ENCODE peak calls at places on chromosomes 7 and 10, in six cellular contexts. Q is cardiac fibroblast, A is fibroblast of pulmonary artery, S is fibroblast of lung, N is AG10803, V is fibroblast of the aortic adventitia. I is an unnamed sample.

GRCh38 chr7:139842414-139843210 is 13.5 kb downstream of the TBXAS1 start:
- DNase-seq in V (no peak), Q (peak), A (peak), N (no peak), S (peak), I (peak)

GRCh38 chr10:100153239-100153840 is 32.5 kb downstream of the ERLIN1 start:
- DNase-seq in Q (peak), N (no peak), S (no peak), V (no peak), A (no peak), I (peak)

GRCh38 chr7:144763291-144763690 is 72.6 kb downstream of the TPK1 start:
- DNase-seq in S (no peak), N (no peak), Q (no peak), A (no peak), V (no peak), I (no peak)

GRCh38 chr10:52621635-52622079 is 150.9 kb downstream of the MBL2 start:
- DNase-seq in A (peak), V (peak), Q (peak), S (peak), N (peak), I (peak)

GRCh38 chr10:128850647-128851046 is 616.4 kb upstream of the MGMT start:
- DNase-seq in S (no peak), Q (no peak), V (no peak), A (no peak), N (no peak), I (no peak)

GRCh38 chr10:30583778-30584415 is 45.7 kb downstream of the LYZL2 start:
- DNase-seq in V (peak), Q (peak), S (peak), N (peak), A (peak), I (peak)

GRCh38 chr10:14665865-14666857 is 108.5 kb downstream of the FAM107B start:
- DNase-seq in S (no peak), N (no peak), Q (peak), V (no peak), A (peak), I (peak)

GRCh38 chr7:18429547-18429946 is 66.0 kb upstream of the HDAC9 start:
- DNase-seq in Q (peak), A (peak), V (peak), S (peak), N (peak), I (peak)

GRCh38 chr7:84613411-84613810 is 418.8 kb upstream of the SEMA3A start:
- DNase-seq in V (no peak), S (no peak), N (peak), Q (no peak), A (no peak), I (no peak)

GRCh38 chr10:46520941-46521340 is 35.5 kb downstream of the GPRIN2 start:
- DNase-seq in N (peak), S (peak), A (peak), Q (peak), V (peak), I (peak)

GRCh38 chr10:131667047-131667446 is 233.8 kb upstream of the PPP2R2D start:
- DNase-seq in A (no peak), N (no peak), S (no peak), V (no peak), Q (no peak), I (no peak)

GRCh38 chr7:136677456-136678365 is 190.7 kb upstream of the CHRM2 start:
- DNase-seq in V (peak), Q (peak), N (peak), S (peak), A (peak), I (peak)

GRCh38 chr7:108348913-108349312 is 107.3 kb downstream of the NRCAM start:
- DNase-seq in V (peak), S (peak), A (peak), N (peak), Q (peak), I (peak)

GRCh38 chr7:86664486-86664885 is 20.8 kb downstream of the GRM3 start:
- DNase-seq in A (no peak), Q (no peak), N (no peak), S (no peak), V (no peak), I (no peak)

GRCh38 chr10:111117528-111118277 is 40.9 kb downstream of the ADRA2A start:
- DNase-seq in A (no peak), V (no peak), N (no peak), Q (no peak), S (no peak), I (no peak)

GRCh38 chr7:97024209-97025129 is at the start of gene DLX5:
- DNase-seq in Q (peak), N (peak), A (no peak), V (peak), S (peak), I (peak)

GRCh38 chr7:40843338-40844026 is 708.7 kb downstream of the SUGCT start:
- DNase-seq in V (no peak), S (no peak), A (peak), N (peak), Q (peak), I (peak)

GRCh38 chr10:29140991-29141390 is 147.9 kb upstream of the LYZL1 start:
- DNase-seq in Q (peak), A (peak), N (peak), V (peak), S (peak), I (peak)

GRCh38 chr7:42152353-42153205 is 84.4 kb downstream of the GLI3 start:
- DNase-seq in Q (no peak), A (no peak), N (no peak), S (no peak), V (no peak), I (no peak)

GRCh38 chr7:151940048-151940845 is 16.0 kb upstream of the GALNTL5 start:
- DNase-seq in S (peak), A (peak), V (peak), N (peak), Q (peak), I (peak)

GRCh38 chr10:22630229-22631174 is 83.9 kb downstream of the PIP4K2A start:
- DNase-seq in N (peak), Q (peak), V (peak), S (peak), A (peak), I (peak)

GRCh38 chr10:11609492-11610093 is 1.9 kb downstream of the USP6NL start:
- DNase-seq in S (peak), V (peak), Q (no peak), N (no peak), A (no peak), I (no peak)
- H3K4me3 ChIP-seq in S (no peak), V (peak), Q (no peak), N (no peak), A (peak), I (no peak)

GRCh38 chr7:94420321-94420720 is 25.6 kb downstream of the COL1A2 start:
- DNase-seq in N (peak), V (peak), S (no peak), A (peak), Q (peak), I (peak)

GRCh38 chr7:94414481-94414880 is 19.8 kb downstream of the COL1A2 start:
- DNase-seq in V (peak), Q (peak), S (peak), A (no peak), N (peak), I (peak)

GRCh38 chr7:94418851-94419250 is 24.2 kb downstream of the COL1A2 start:
- DNase-seq in Q (no peak), S (no peak), A (no peak), N (peak), V (peak), I (peak)

GRCh38 chr7:94417261-94417660 is 22.6 kb downstream of the COL1A2 start:
- DNase-seq in V (peak), Q (peak), A (no peak), S (no peak), N (peak), I (no peak)

GRCh38 chr7:94417921-94418320 is 23.2 kb downstream of the COL1A2 start:
- DNase-seq in Q (peak), A (no peak), N (peak), S (no peak), V (peak), I (no peak)
- H3K4me3 ChIP-seq in Q (no peak), A (no peak), N (no peak), S (no peak), V (no peak), I (no peak)

GRCh38 chr7:1663857-1664651 is 6.0 kb upstream of the ELFN1 start:
- DNase-seq in S (no peak), Q (no peak), A (no peak), N (no peak), V (no peak), I (no peak)
- H3K4me3 ChIP-seq in S (no peak), Q (no peak), A (peak), N (no peak), V (peak), I (no peak)

DNA sequence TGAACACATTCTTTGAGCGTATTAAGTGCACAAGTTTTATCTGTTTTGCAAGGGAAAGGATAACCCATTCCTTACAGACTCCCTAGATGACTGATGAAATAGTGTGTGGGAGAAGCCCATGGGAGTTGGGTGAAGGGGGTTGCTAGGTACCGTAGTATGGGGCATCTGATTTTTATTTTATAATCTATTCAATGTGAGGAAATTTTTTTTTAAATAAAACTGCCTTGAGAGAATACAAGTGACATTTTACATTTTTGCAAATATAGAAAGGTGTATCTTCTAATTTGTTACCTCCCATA is 1.4 kb downstream of the BTAF1 start:
- DNase-seq in S (no peak), V (peak), Q (peak), N (peak), A (peak), I (peak)
- H3K4me3 ChIP-seq in S (peak), V (peak), Q (peak), N (peak), A (peak), I (peak)

DNA sequence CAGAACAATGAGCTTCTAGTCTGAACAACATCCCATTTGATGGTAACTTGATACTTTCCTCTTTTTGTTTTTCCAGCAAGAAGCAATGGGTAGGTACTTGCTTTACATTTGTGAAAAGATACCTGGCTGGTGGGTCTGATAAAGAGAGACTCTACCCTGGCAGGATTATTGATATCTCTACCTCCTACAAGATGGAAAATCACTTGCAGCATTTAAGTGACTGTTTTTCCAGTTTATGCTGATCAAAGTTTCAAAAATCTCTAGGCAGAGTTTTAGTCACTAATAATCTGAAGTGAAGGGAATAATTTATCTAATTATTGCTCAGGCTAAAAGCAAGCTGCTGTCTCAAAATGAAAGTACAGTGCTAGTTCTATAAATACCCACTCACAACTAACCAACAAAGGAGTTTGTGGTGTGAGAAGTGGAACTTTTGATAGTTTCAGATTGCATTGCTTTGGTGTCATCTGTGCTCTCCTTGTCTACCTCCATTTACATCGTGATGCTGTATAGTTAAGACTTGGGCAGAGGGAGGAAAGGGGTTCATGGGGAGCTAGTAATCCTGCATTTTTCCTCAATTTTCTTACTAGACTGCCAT is 86.0 kb upstream of the ANKRD1 start:
- DNase-seq in A (no peak), Q (no peak), S (no peak), N (no peak), V (no peak), I (no peak)
- H3K4me3 ChIP-seq in A (no peak), Q (no peak), S (no peak), N (no peak), V (no peak), I (no peak)

DNA sequence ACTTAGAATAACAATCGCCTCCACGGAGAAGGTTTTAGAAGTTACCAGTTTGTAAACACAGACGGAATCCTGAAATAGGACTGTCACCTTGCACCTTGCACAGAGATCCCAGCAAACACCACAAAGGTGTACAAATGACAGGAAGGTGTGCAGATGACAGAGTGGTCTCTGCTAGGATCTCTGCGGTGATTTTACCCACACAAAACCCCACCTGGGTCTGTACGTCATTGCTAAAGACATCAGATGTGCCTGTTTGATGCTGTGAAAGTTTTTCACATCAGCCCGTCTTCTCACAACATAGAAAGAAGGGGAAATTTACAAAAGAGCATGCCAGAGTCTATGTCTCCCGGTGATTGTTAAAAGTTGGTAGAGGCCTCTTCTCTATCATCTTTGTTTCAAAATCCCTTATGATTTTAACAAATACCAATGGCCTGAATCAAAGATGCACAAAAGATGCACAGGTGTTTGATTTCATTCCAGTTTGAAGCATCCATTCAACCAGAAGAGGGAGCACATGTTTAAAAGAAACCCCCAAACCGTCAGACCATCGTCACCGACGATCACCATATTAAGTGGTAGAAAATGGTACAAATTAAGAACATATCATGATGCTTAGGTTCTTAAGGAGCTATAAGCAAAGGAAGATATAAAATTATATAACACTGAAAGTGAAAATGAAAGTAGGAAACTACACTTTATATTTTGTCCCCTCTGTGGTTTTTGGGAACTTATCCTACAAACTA is 576.5 kb downstream of the PTPRN2 start:
- DNase-seq in V (no peak), Q (no peak), N (no peak), A (no peak), S (no peak), I (no peak)
- H3K4me3 ChIP-seq in V (no peak), Q (no peak), N (no peak), A (no peak), S (no peak), I (no peak)

GRCh38 chr10:95273393-95274312 is 17.1 kb downstream of the PDLIM1 start:
- DNase-seq in V (peak), N (peak), S (peak), A (peak), Q (peak), I (peak)
- H3K4me3 ChIP-seq in V (no peak), N (peak), S (no peak), A (peak), Q (no peak), I (no peak)